ENCODE peak calls at places on chromosomes 12 and 14, in five cellular contexts. One of them, this sample, is unnamed.
A peak's percentile ranks its signal among the peaks of the same experiment; 100 is the strongest.

GRCh38 chr12:75878382-75878720 is 153.2 kb downstream of the PHLDA1 start:
- DNase-seq in GM12878: no peak
- DNase-seq in HepG2: no peak
- DNase-seq in K562: no peak
- DNase-seq in HCT116: no peak
- DNase-seq in this sample: no peak

GRCh38 chr12:70052931-70053497 is 190.2 kb upstream of the CNOT2 start:
- DNase-seq in GM12878: no peak
- DNase-seq in HCT116: peak; percentile 75
- DNase-seq in HepG2: peak; percentile 84
- DNase-seq in K562: peak; percentile 81
- DNase-seq in this sample: no peak

GRCh38 chr14:24317141-24317927 is 6.0 kb downstream of the LTB4R start:
- DNase-seq in K562: peak; percentile 35
- DNase-seq in HCT116: no peak
- DNase-seq in HepG2: no peak
- DNase-seq in GM12878: no peak
- DNase-seq in this sample: no peak

GRCh38 chr14:76775695-76776305 is 14.5 kb downstream of the VASH1 start:
- DNase-seq in K562: no peak
- DNase-seq in HepG2: no peak
- DNase-seq in GM12878: no peak
- DNase-seq in HCT116: no peak
- DNase-seq in this sample: no peak

GRCh38 chr12:56630180-56630632 is at the start of gene BAZ2A:
- DNase-seq in GM12878: no peak
- DNase-seq in K562: peak; percentile 90
- DNase-seq in HCT116: peak; percentile 45
- DNase-seq in HepG2: peak; percentile 64
- DNase-seq in this sample: peak; percentile 97

GRCh38 chr12:45381351-45381750 is 165.5 kb downstream of the ANO6 start:
- DNase-seq in HCT116: no peak
- DNase-seq in K562: no peak
- DNase-seq in GM12878: no peak
- DNase-seq in HepG2: no peak
- DNase-seq in this sample: no peak

GRCh38 chr14:99905121-99905520 is 111.9 kb downstream of the EML1 start:
- DNase-seq in K562: no peak
- DNase-seq in GM12878: no peak
- DNase-seq in HepG2: no peak
- DNase-seq in HCT116: no peak
- DNase-seq in this sample: no peak

GRCh38 chr14:94058674-94059138 is 22.3 kb downstream of the DDX24 start:
- DNase-seq in HepG2: peak; percentile 93
- DNase-seq in HCT116: no peak
- DNase-seq in K562: no peak
- DNase-seq in GM12878: no peak
- DNase-seq in this sample: no peak

GRCh38 chr12:2890388-2891239 is at the start of gene TULP3:
- DNase-seq in K562: peak; percentile 96
- DNase-seq in HepG2: peak; percentile 95
- DNase-seq in GM12878: peak; percentile 78
- DNase-seq in HCT116: peak; percentile 91
- DNase-seq in this sample: peak; percentile 98

GRCh38 chr12:64826234-64826633 is 1.8 kb downstream of the TBC1D30 start:
- DNase-seq in HepG2: no peak
- DNase-seq in K562: peak; percentile 46
- DNase-seq in HCT116: no peak
- DNase-seq in GM12878: peak; percentile 66
- DNase-seq in this sample: peak; percentile 26

GRCh38 chr14:63134801-63135200 is 69.4 kb upstream of the RHOJ start:
- DNase-seq in GM12878: no peak
- DNase-seq in HCT116: no peak
- DNase-seq in HepG2: no peak
- DNase-seq in K562: peak; percentile 3
- DNase-seq in this sample: peak; percentile 30

GRCh38 chr12:62744551-62744950 is 190.4 kb downstream of the PPM1H start:
- DNase-seq in GM12878: no peak
- DNase-seq in K562: no peak
- DNase-seq in HCT116: no peak
- DNase-seq in HepG2: no peak
- DNase-seq in this sample: no peak

GRCh38 chr12:4909734-4910501 is at the start of gene KCNA1:
- DNase-seq in GM12878: no peak
- DNase-seq in HCT116: no peak
- DNase-seq in K562: no peak
- DNase-seq in HepG2: no peak
- DNase-seq in this sample: peak; percentile 31

DNA sequence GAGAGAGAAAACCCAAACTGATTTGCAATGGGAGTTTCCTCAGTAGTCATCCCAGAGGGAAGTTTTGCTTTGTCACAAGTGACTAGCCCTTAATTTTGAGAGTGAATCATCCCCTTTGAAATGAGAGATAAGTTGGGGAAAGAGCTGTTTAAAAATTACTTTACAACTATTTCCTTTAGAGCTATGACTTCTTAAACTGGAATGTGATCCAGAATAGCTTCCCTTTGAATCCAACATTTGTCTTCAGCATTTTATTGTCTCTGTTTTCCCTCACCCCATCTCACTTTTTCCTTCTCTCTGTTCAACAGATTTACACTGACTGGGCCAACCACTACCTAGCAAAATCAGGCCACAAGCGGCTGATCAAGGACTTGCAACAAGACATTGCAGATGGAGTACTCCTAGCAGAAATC is 109.3 kb downstream of the NAV3 start:
- DNase-seq in HepG2: no peak
- DNase-seq in GM12878: no peak
- DNase-seq in K562: no peak
- DNase-seq in HCT116: peak; percentile 85
- DNase-seq in this sample: no peak
- TF ChIP-seq ZBTB33 in HepG2: no peak
- TF ChIP-seq ZBTB33 in GM12878: no peak
- TF ChIP-seq ZBTB33 in K562: no peak
- TF ChIP-seq ZBTB33 in HCT116: no peak
- TF ChIP-seq ZBTB33 in this sample: peak; percentile 52

GRCh38 chr12:89038831-89039509 is 313.3 kb downstream of the DUSP6 start:
- DNase-seq in GM12878: no peak
- DNase-seq in HepG2: no peak
- DNase-seq in K562: no peak
- DNase-seq in HCT116: no peak
- DNase-seq in this sample: no peak
- TF ChIP-seq ZBTB33 in GM12878: no peak
- TF ChIP-seq ZBTB33 in HepG2: no peak
- TF ChIP-seq ZBTB33 in K562: no peak
- TF ChIP-seq ZBTB33 in HCT116: no peak
- TF ChIP-seq ZBTB33 in this sample: no peak

GRCh38 chr14:56733396-56733795 is 76.9 kb downstream of the OTX2 start:
- DNase-seq in HepG2: no peak
- DNase-seq in GM12878: no peak
- DNase-seq in HCT116: no peak
- DNase-seq in K562: no peak
- DNase-seq in this sample: no peak

GRCh38 chr14:56741325-56741724 is 69.0 kb downstream of the OTX2 start:
- DNase-seq in GM12878: no peak
- DNase-seq in HepG2: peak; percentile 41
- DNase-seq in K562: no peak
- DNase-seq in HCT116: no peak
- DNase-seq in this sample: no peak

GRCh38 chr14:56742391-56742790 is 67.9 kb downstream of the OTX2 start:
- DNase-seq in K562: no peak
- DNase-seq in HCT116: no peak
- DNase-seq in GM12878: no peak
- DNase-seq in HepG2: no peak
- DNase-seq in this sample: no peak

GRCh38 chr14:56738020-56738419 is 72.3 kb downstream of the OTX2 start:
- DNase-seq in HCT116: no peak
- DNase-seq in HepG2: no peak
- DNase-seq in GM12878: no peak
- DNase-seq in K562: no peak
- DNase-seq in this sample: no peak
- TF ChIP-seq ZBTB33 in HCT116: no peak
- TF ChIP-seq ZBTB33 in HepG2: no peak
- TF ChIP-seq ZBTB33 in GM12878: no peak
- TF ChIP-seq ZBTB33 in K562: no peak
- TF ChIP-seq ZBTB33 in this sample: no peak

DNA sequence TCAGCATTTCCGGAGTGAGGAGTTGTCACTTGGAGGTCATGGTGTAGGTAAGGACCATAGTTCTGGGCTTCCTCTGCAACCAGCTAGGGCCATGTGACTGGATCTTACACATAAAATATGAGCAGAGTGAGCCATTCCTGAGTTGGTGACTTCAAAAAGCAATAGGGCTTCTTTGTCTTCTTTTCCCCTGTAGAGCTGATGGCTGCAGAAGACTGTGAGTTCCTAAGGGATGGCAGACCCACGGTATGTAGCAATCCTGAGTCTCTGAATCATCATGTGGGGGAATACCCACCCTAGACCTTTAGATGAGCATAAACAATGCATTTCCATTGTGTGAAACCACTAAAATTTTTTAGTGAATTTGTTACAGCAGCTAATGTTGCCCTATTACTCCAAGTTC is 151.1 kb upstream of the TBX3 start:
- DNase-seq in HepG2: no peak
- DNase-seq in HCT116: no peak
- DNase-seq in GM12878: no peak
- DNase-seq in K562: no peak
- DNase-seq in this sample: no peak
- TF ChIP-seq ZBTB33 in HepG2: no peak
- TF ChIP-seq ZBTB33 in HCT116: no peak
- TF ChIP-seq ZBTB33 in GM12878: no peak
- TF ChIP-seq ZBTB33 in K562: no peak
- TF ChIP-seq ZBTB33 in this sample: no peak

DNA sequence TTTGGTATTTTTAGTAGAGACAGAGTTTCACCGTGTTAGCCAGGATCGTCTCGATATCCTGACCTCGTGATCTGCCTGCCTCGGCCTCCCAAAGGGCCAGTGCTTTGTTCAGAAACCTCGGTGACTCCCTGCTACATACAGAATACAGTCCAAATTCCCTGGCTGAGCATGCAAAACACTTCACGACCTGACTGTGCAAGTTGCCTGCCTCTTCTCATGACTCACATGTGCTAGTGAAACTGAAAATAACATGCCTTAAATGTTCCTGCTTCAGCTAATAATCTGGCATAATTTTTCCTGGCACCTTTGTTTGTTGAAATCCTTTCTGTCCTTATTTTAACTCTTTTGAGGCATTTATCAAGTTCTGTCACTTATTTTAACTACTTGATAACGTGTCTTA is 8.2 kb downstream of the DMAC2L start:
- DNase-seq in HCT116: no peak
- DNase-seq in HepG2: no peak
- DNase-seq in GM12878: peak; percentile 39
- DNase-seq in K562: no peak
- DNase-seq in this sample: no peak
- TF ChIP-seq ZBTB33 in HCT116: no peak
- TF ChIP-seq ZBTB33 in HepG2: no peak
- TF ChIP-seq ZBTB33 in GM12878: no peak
- TF ChIP-seq ZBTB33 in K562: no peak
- TF ChIP-seq ZBTB33 in this sample: no peak

DNA sequence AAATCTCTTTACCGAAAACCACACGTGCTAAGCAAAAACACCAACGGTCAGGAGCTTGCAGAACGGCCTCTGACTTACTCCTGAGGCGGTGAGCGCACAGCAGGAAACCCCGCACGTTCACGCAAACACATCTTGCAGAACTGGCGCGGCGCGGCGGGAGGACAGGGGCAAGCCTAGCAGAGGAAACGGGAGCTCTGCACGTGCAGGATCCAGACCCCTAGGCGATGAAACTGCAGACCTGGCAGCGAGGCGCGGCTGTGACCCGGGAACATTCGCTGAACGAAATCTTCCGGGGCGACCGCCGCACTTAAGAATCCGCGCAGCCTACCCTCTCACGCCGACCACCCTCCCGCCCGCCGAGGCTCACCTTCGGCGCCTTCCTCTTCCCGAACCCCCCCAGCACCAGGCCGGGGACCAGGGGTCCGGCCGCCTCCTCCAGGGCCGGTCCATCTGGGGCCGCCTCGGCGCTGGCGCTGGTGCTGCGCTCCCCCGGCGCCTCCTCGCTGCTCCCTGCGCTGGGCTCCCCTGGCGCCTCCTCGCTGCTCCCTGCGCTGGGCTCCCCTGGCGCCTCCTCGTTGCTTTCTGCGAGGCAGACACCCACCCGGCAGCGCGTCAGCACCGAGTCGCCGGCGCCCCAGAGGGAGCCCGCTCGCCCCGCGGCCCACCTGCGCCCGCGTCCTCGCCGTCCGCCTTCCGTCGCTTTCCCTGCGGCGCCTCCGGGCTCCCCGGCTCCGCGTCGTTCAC is 619 bp downstream of the DDX51 start:
- DNase-seq in HepG2: no peak
- DNase-seq in HCT116: no peak
- DNase-seq in K562: peak; percentile 24
- DNase-seq in GM12878: no peak
- DNase-seq in this sample: peak; percentile 62
- TF ChIP-seq ZBTB33 in HepG2: no peak
- TF ChIP-seq ZBTB33 in HCT116: no peak
- TF ChIP-seq ZBTB33 in K562: no peak
- TF ChIP-seq ZBTB33 in GM12878: no peak
- TF ChIP-seq ZBTB33 in this sample: no peak